ENCODE peak calls at places on chromosomes 13 and 19, in eight cellular contexts. One of them, this sample, is unnamed. For H3K4me1, the result is how much of the 10 kb centered on the place peaks cover.

GRCh38 chr13:36998624-36999041 is 507 bp downstream of the ALG5 start:
- DNase-seq in ovary: peak
- DNase-seq in left ventricle myocardium inferior: peak
- DNase-seq in A673: no peak
- DNase-seq in cardiac muscle cell: peak
- DNase-seq in endothelial cell of umbilical vein: no peak
- DNase-seq in neural progenitor cell: peak
- DNase-seq in astrocyte: no peak
- DNase-seq in this sample: peak

GRCh38 chr13:32969516-32969941 is 46.7 kb upstream of the KL start:
- DNase-seq in ovary: no peak
- DNase-seq in left ventricle myocardium inferior: no peak
- DNase-seq in A673: peak
- DNase-seq in cardiac muscle cell: no peak
- DNase-seq in endothelial cell of umbilical vein: peak
- DNase-seq in neural progenitor cell: no peak
- DNase-seq in astrocyte: peak
- DNase-seq in this sample: no peak

GRCh38 chr13:87887459-87888123 is 216.4 kb downstream of the SLITRK5 start:
- DNase-seq in ovary: no peak
- DNase-seq in left ventricle myocardium inferior: no peak
- DNase-seq in A673: no peak
- DNase-seq in cardiac muscle cell: no peak
- DNase-seq in endothelial cell of umbilical vein: no peak
- DNase-seq in neural progenitor cell: peak
- DNase-seq in astrocyte: no peak
- DNase-seq in this sample: no peak

GRCh38 chr19:17402982-17403855 is 2.2 kb downstream of the BST2 start:
- DNase-seq in ovary: peak
- DNase-seq in left ventricle myocardium inferior: no peak
- DNase-seq in A673: no peak
- DNase-seq in cardiac muscle cell: peak
- DNase-seq in endothelial cell of umbilical vein: peak
- DNase-seq in neural progenitor cell: peak
- DNase-seq in astrocyte: no peak
- DNase-seq in this sample: no peak

GRCh38 chr13:110680852-110681251 is 25.1 kb downstream of the CARS2 start:
- DNase-seq in ovary: no peak
- DNase-seq in left ventricle myocardium inferior: no peak
- DNase-seq in A673: peak
- DNase-seq in cardiac muscle cell: peak
- DNase-seq in endothelial cell of umbilical vein: peak
- DNase-seq in neural progenitor cell: peak
- DNase-seq in astrocyte: no peak
- DNase-seq in this sample: no peak

GRCh38 chr13:51970251-51970793 is 40.9 kb downstream of the ATP7B start:
- DNase-seq in ovary: no peak
- DNase-seq in left ventricle myocardium inferior: no peak
- DNase-seq in A673: no peak
- DNase-seq in cardiac muscle cell: no peak
- DNase-seq in endothelial cell of umbilical vein: no peak
- DNase-seq in neural progenitor cell: no peak
- DNase-seq in astrocyte: no peak
- DNase-seq in this sample: peak

GRCh38 chr13:21637296-21637695 is 33.3 kb upstream of the MICU2 start:
- DNase-seq in ovary: no peak
- DNase-seq in left ventricle myocardium inferior: no peak
- DNase-seq in A673: no peak
- DNase-seq in cardiac muscle cell: no peak
- DNase-seq in endothelial cell of umbilical vein: no peak
- DNase-seq in neural progenitor cell: no peak
- DNase-seq in astrocyte: peak
- DNase-seq in this sample: peak

GRCh38 chr19:51450730-51451307 is 7.4 kb downstream of the SIGLEC8 start:
- DNase-seq in ovary: no peak
- DNase-seq in left ventricle myocardium inferior: no peak
- DNase-seq in A673: no peak
- DNase-seq in cardiac muscle cell: no peak
- DNase-seq in endothelial cell of umbilical vein: no peak
- DNase-seq in neural progenitor cell: no peak
- DNase-seq in astrocyte: no peak
- DNase-seq in this sample: no peak

DNA sequence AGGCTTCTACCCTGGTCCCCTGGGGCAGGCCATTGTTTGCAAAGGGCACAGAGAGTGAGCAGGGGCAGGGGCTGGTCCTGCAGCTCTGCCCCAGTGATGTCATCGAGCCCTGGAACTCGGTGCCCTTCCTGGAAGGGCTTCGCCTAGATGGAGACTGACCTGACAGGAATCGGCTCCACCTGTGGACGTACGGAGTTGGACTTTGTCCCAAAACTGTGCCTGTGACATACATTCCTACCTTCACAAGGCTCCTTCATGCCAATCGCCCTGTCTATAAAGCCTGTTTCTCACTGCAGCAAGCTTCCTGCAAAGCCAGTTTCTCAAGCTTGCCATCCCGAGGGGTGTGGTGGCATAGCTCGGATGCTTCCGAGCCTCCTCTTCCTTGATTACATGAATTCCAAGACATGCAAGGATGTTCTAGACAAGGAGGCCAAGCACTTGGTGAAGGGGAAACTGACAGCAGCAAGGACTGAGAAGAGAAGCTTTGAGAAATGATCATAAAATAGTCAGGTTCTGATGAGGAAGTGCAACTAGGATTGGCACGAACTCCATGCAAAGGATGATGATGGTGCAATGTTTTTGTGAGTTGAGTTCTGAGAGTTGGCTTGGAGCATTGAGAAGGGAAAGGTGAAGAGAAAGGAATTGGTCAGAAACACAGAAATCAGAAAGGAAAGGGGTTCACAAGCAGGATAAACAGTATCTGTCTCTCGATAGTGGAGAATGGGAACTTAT is 73.6 kb upstream of the STK24 start:
- DNase-seq in ovary: no peak
- DNase-seq in left ventricle myocardium inferior: no peak
- DNase-seq in A673: no peak
- DNase-seq in cardiac muscle cell: no peak
- DNase-seq in endothelial cell of umbilical vein: no peak
- DNase-seq in neural progenitor cell: no peak
- DNase-seq in astrocyte: no peak
- DNase-seq in this sample: peak
- H3K4me1 ChIP-seq in ovary: under half
- H3K4me1 ChIP-seq in left ventricle myocardium inferior: under half
- H3K4me1 ChIP-seq in A673: under half
- H3K4me1 ChIP-seq in cardiac muscle cell: under half
- H3K4me1 ChIP-seq in endothelial cell of umbilical vein: under half
- H3K4me1 ChIP-seq in neural progenitor cell: under half
- H3K4me1 ChIP-seq in astrocyte: under half
- H3K4me1 ChIP-seq in this sample: under half

GRCh38 chr13:58876473-58876872 is 1244.9 kb downstream of the PCDH17 start:
- DNase-seq in ovary: no peak
- DNase-seq in left ventricle myocardium inferior: no peak
- DNase-seq in A673: peak
- DNase-seq in cardiac muscle cell: no peak
- DNase-seq in endothelial cell of umbilical vein: no peak
- DNase-seq in neural progenitor cell: no peak
- DNase-seq in astrocyte: no peak
- DNase-seq in this sample: no peak
- TF ChIP-seq CTCF in ovary: no peak
- TF ChIP-seq CTCF in left ventricle myocardium inferior: no peak
- TF ChIP-seq CTCF in A673: no peak
- TF ChIP-seq CTCF in cardiac muscle cell: no peak
- TF ChIP-seq CTCF in endothelial cell of umbilical vein: no peak
- TF ChIP-seq CTCF in neural progenitor cell: no peak
- TF ChIP-seq CTCF in astrocyte: no peak
- TF ChIP-seq CTCF in this sample: no peak

DNA sequence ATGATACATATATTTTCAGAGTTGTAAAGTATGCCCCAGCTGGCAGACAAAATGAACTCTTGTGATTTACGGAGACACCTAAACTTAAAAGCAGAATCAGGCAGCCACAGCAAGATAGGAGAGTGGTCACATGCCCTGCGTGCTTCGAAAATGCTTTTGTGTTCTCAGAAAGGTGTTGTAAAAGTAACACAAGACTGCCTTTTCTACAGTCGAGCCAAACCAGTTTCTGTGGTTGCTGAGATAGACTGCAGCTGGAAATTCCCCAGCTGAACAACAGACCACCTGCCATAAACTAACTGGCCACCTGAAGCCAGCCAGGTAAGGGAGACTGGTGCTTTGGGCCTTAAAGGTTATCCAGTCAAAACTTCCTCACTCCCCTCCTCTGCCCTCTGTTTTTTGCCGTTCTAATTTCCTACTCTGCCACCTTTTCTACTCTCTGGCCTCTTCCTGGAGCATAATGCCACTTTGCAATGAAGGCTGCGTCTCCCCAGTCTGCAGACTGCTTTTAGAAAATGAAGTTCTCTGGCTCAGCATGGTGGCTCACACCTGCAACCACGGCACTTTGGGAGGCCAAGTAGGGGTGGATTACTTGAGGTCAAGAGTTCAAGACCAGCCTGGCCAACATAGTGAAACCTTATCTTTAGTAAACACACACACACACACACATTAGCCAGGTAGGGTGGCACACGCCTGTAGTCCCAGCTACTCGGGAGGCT is 381.2 kb upstream of the SLITRK1 start:
- DNase-seq in ovary: no peak
- DNase-seq in left ventricle myocardium inferior: no peak
- DNase-seq in A673: no peak
- DNase-seq in cardiac muscle cell: no peak
- DNase-seq in endothelial cell of umbilical vein: no peak
- DNase-seq in neural progenitor cell: no peak
- DNase-seq in astrocyte: no peak
- DNase-seq in this sample: no peak
- H3K4me3 ChIP-seq in ovary: no peak
- H3K4me3 ChIP-seq in left ventricle myocardium inferior: no peak
- H3K4me3 ChIP-seq in A673: no peak
- H3K4me3 ChIP-seq in cardiac muscle cell: no peak
- H3K4me3 ChIP-seq in endothelial cell of umbilical vein: no peak
- H3K4me3 ChIP-seq in neural progenitor cell: no peak
- H3K4me3 ChIP-seq in astrocyte: no peak
- H3K4me3 ChIP-seq in this sample: no peak

GRCh38 chr13:97234742-97235141 is 12.6 kb downstream of the MBNL2 start:
- DNase-seq in ovary: no peak
- DNase-seq in left ventricle myocardium inferior: no peak
- DNase-seq in A673: no peak
- DNase-seq in cardiac muscle cell: no peak
- DNase-seq in endothelial cell of umbilical vein: peak
- DNase-seq in neural progenitor cell: no peak
- DNase-seq in astrocyte: no peak
- DNase-seq in this sample: peak
- H3K4me1 ChIP-seq in ovary: under half
- H3K4me1 ChIP-seq in left ventricle myocardium inferior: half or more
- H3K4me1 ChIP-seq in A673: under half
- H3K4me1 ChIP-seq in cardiac muscle cell: under half
- H3K4me1 ChIP-seq in endothelial cell of umbilical vein: half or more
- H3K4me1 ChIP-seq in neural progenitor cell: under half
- H3K4me1 ChIP-seq in astrocyte: under half
- H3K4me1 ChIP-seq in this sample: half or more

GRCh38 chr19:18675779-18676178 is 7.7 kb upstream of the CRTC1 start:
- DNase-seq in ovary: no peak
- DNase-seq in left ventricle myocardium inferior: no peak
- DNase-seq in A673: peak
- DNase-seq in cardiac muscle cell: no peak
- DNase-seq in endothelial cell of umbilical vein: no peak
- DNase-seq in neural progenitor cell: peak
- DNase-seq in astrocyte: no peak
- DNase-seq in this sample: no peak
- TF ChIP-seq CTCF in ovary: no peak
- TF ChIP-seq CTCF in left ventricle myocardium inferior: peak
- TF ChIP-seq CTCF in A673: peak
- TF ChIP-seq CTCF in cardiac muscle cell: peak
- TF ChIP-seq CTCF in endothelial cell of umbilical vein: peak
- TF ChIP-seq CTCF in neural progenitor cell: peak
- TF ChIP-seq CTCF in astrocyte: peak
- TF ChIP-seq CTCF in this sample: peak

GRCh38 chr13:19067767-19068166 is 113.9 kb downstream of the TUBA3C start:
- DNase-seq in ovary: no peak
- DNase-seq in left ventricle myocardium inferior: no peak
- DNase-seq in A673: no peak
- DNase-seq in cardiac muscle cell: no peak
- DNase-seq in endothelial cell of umbilical vein: no peak
- DNase-seq in neural progenitor cell: no peak
- DNase-seq in astrocyte: no peak
- DNase-seq in this sample: no peak
- H3K4me3 ChIP-seq in ovary: no peak
- H3K4me3 ChIP-seq in left ventricle myocardium inferior: no peak
- H3K4me3 ChIP-seq in A673: no peak
- H3K4me3 ChIP-seq in cardiac muscle cell: no peak
- H3K4me3 ChIP-seq in endothelial cell of umbilical vein: no peak
- H3K4me3 ChIP-seq in neural progenitor cell: no peak
- H3K4me3 ChIP-seq in astrocyte: no peak
- H3K4me3 ChIP-seq in this sample: no peak